ENCODE peak calls at places on chromosomes 11 and 22, in four cellular contexts. I is adrenal gland, N is A549, X is lower leg skin. P is an unnamed sample.

GRCh38 chr11:34680918-34681554 is 60.1 kb downstream of the EHF start:
- DNase-seq in X (no peak), N (peak), I (no peak), P (peak)

GRCh38 chr22:39243443-39244072 is 1.2 kb downstream of the PDGFB start:
- DNase-seq in X (no peak), I (no peak), N (peak), P (peak)

GRCh38 chr22:24510694-24511625 is 15.8 kb downstream of the UPB1 start:
- DNase-seq in I (peak), X (no peak), N (no peak), P (peak)

GRCh38 chr22:31952094-31952401 is 7.7 kb downstream of the YWHAH start:
- DNase-seq in I (no peak), N (no peak), X (no peak), P (no peak)

GRCh38 chr11:69748637-69749036 is 26.5 kb downstream of the FGF4 start:
- DNase-seq in N (no peak), X (no peak), I (no peak), P (no peak)

GRCh38 chr11:12901272-12901671 is 107.8 kb upstream of the RASSF10 start:
- DNase-seq in N (no peak), I (no peak), X (no peak), P (no peak)

GRCh38 chr22:42397332-42398246 is 34.6 kb downstream of the NFAM1 start:
- DNase-seq in N (no peak), I (peak), X (peak), P (peak)

GRCh38 chr11:79440451-79441158 is at the start of gene TENM4:
- DNase-seq in N (peak), X (no peak), I (peak), P (peak)

GRCh38 chr11:106389096-106389495 is 311.6 kb downstream of the AASDHPPT start:
- DNase-seq in N (no peak), X (no peak), I (no peak), P (no peak)

GRCh38 chr22:21106000-21106399 is 60.3 kb downstream of the LRRC74B start:
- DNase-seq in X (no peak), N (no peak), I (no peak), P (no peak)

GRCh38 chr11:7454854-7455253 is 30.5 kb upstream of the OLFML1 start:
- DNase-seq in N (no peak), I (no peak), X (no peak), P (no peak)

GRCh38 chr11:115447273-115447864 is 56.8 kb downstream of the CADM1 start:
- DNase-seq in I (no peak), X (no peak), N (no peak), P (no peak)

GRCh38 chr11:67408437-67409200 is 4.7 kb downstream of the TBC1D10C start:
- DNase-seq in X (no peak), N (no peak), I (no peak), P (no peak)

GRCh38 chr11:67407700-67408163 is 3.8 kb downstream of the TBC1D10C start:
- DNase-seq in I (no peak), N (no peak), X (no peak), P (no peak)

GRCh38 chr11:67409781-67410368 is 5.6 kb upstream of the CARNS1 start:
- DNase-seq in X (no peak), I (no peak), N (no peak), P (peak)

GRCh38 chr11:67410369-67410831 is 5.1 kb upstream of the CARNS1 start:
- DNase-seq in N (no peak), X (no peak), I (no peak), P (no peak)

GRCh38 chr11:67409261-67409666 is 5.4 kb downstream of the TBC1D10C start:
- DNase-seq in I (no peak), N (no peak), X (no peak), P (peak)
- TF ChIP-seq POLR2A in I (no peak), N (no peak), X (no peak), P (no peak)

GRCh38 chr11:114182471-114182968 is 113.7 kb upstream of the NNMT start:
- DNase-seq in I (peak), N (no peak), X (no peak), P (no peak)
- TF ChIP-seq POLR2A in I (no peak), N (no peak), X (no peak), P (no peak)

GRCh38 chr11:18243783-18244362 is 4.6 kb downstream of the SAA2 start:
- DNase-seq in I (peak), X (peak), N (peak), P (peak)
- TF ChIP-seq POLR2A in I (no peak), X (no peak), N (no peak), P (no peak)

DNA sequence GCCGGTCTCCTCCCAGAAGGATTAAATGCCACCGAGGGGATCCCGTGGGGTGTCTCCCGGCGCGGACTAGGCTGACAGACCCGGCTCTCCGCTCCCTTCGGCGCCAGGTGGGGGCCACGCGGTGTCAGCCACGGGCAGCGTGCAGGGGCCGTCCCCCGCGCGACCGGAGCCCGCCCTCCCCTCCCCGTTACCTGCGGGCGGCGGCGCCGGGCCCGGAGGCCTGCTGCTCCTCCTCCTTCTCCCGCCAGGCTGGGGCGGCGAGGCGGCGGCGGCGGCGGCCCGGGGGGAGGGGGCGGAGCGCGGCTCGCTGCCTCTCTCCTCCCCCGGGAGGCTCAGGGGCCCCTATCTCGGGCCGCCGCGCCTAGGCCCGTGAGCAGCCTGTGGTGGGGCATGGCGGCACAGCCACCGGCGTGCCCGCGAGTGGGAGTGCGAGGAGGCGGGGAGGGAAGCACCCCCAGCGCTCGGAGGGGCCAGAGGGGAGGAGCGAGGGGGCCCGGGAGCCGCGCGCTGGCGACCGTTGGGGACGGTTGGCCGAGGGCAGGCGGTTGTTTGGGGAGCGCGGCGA is 451 bp downstream of the ZBTB44 start:
- DNase-seq in X (peak), I (peak), N (no peak), P (peak)
- TF ChIP-seq POLR2A in X (no peak), I (no peak), N (peak), P (peak)

GRCh38 chr22:50526849-50527801 is 1.7 kb upstream of the SCO2 start:
- DNase-seq in I (peak), N (peak), X (peak), P (peak)

GRCh38 chr22:50530280-50530856 is 556 bp upstream of the TYMP start:
- DNase-seq in N (peak), I (peak), X (peak), P (peak)

GRCh38 chr22:50529416-50530279 is at the start of gene TYMP:
- DNase-seq in N (no peak), X (peak), I (peak), P (peak)

GRCh38 chr22:50527921-50528681 is 1.7 kb downstream of the TYMP start:
- DNase-seq in I (no peak), X (no peak), N (no peak), P (no peak)

GRCh38 chr22:50528682-50529415 is 963 bp downstream of the TYMP start:
- DNase-seq in N (no peak), X (no peak), I (peak), P (peak)
- TF ChIP-seq POLR2A in N (no peak), X (no peak), I (peak), P (peak)

DNA sequence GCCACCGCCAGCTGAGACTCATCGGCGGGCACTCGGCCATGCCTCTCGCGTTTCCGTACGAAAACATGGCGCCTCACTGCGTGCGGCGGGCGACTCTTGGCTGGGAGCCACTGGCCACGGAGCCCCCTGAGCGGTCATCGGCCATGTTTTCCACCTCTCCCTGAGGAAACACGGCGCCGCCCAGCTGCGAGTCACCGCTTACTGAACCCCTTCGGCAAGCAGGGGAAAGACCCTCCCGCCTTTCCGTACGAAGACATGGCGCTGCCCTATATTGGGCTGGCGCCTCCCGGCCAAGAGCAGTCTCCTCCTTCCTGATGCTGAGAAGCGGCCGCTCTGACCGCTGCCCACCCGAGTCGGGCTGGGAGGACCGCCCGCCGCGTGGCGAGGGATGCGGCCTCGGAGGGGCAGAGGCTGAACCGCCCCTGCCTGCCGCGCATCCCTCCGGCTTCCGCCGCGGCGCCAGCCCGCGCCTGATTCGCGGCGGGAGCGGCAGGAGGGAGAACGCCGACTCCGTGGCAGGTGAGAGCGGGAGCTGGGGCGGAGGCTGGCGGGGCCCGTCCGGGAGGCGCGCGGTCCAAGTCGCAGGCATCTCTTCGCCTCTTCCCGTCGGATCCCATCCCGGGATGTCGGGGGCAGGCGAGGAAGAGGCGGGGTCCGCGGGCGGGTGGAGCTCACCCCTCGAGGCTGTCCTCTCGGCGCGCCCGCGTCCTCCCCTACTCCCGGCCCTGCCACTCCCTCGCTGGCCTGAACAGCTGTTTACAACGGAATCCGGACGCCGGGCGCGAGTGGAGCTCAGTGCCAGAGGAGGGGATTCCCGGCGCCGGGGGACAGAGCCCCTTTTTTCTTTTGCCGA is at the start of gene TCP11L1:
- DNase-seq in I (peak), N (peak), X (peak), P (peak)
- TF ChIP-seq POLR2A in I (peak), N (peak), X (no peak), P (no peak)

GRCh38 chr11:132983289-132983688 is 549.0 kb downstream of the OPCML start:
- DNase-seq in I (no peak), X (no peak), N (no peak), P (no peak)

GRCh38 chr11:132982769-132983168 is 549.5 kb downstream of the OPCML start:
- DNase-seq in I (no peak), X (no peak), N (no peak), P (no peak)

GRCh38 chr11:132977746-132978145 is 554.6 kb downstream of the OPCML start:
- DNase-seq in X (no peak), N (no peak), I (no peak), P (no peak)

GRCh38 chr11:132980721-132981120 is 551.6 kb downstream of the OPCML start:
- DNase-seq in X (no peak), N (no peak), I (no peak), P (no peak)

GRCh38 chr11:132981146-132981956 is 551.0 kb downstream of the OPCML start:
- DNase-seq in I (no peak), X (no peak), N (no peak), P (no peak)
- TF ChIP-seq POLR2A in I (no peak), X (no peak), N (no peak), P (no peak)

DNA sequence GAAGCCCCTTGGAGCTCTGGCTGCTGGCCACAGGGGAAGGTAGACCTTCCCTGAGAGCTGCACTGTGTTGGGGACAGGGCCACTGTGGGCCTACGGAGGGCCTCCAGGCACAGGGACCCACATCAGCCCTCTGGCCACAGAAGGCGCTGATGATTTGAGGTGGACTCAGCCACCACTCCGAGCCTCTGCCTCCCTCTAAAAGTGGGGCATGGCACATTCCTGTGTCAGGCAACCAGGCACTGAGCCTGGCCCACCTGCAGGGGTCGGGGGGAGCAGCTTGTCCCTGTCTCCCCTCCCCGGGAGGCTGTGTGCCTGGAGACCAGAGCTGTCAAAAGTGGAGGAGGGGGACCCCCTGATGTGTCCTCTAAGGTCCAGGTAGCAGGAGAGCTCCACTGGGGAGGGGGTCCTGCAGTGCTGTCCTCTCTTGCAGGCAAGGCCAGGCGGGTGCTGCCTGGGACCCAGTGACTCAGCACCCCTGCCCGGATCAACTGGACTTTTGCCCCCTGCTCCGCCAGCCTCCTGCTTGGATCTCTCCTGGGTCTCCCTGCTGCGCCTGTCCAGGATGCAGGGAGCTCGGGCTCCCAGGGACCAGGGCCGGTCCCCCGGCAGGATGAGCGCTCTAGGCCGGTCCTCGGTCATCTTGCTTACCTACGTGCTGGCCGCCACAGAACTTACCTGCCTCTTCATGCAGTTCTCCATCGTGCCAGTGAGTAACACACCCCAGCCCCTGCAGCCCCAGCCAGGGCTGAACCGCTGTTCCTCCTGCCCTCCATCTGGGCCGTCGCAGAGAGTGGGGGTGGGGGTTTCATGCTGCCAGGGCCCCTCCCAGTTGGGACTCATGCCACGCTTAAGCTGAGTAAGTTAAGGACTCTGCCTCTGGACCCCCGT is 17.5 kb upstream of the CDKN1C start:
- DNase-seq in I (no peak), N (peak), X (no peak), P (no peak)
- TF ChIP-seq POLR2A in I (no peak), N (peak), X (no peak), P (no peak)

GRCh38 chr11:443542-444199 is 1.9 kb upstream of the ANO9 start:
- DNase-seq in X (peak), N (peak), I (no peak), P (no peak)

GRCh38 chr11:442611-443081 is 835 bp upstream of the ANO9 start:
- DNase-seq in X (no peak), I (no peak), N (no peak), P (no peak)

GRCh38 chr11:441043-441417 is 781 bp downstream of the ANO9 start:
- DNase-seq in X (no peak), N (no peak), I (no peak), P (no peak)

GRCh38 chr11:440065-441042 is 1.5 kb downstream of the ANO9 start:
- DNase-seq in N (peak), X (no peak), I (no peak), P (no peak)

GRCh38 chr11:441418-442274 is at the start of gene ANO9:
- DNase-seq in I (no peak), N (no peak), X (no peak), P (peak)
- TF ChIP-seq POLR2A in I (no peak), N (no peak), X (no peak), P (no peak)